ENCODE peak calls at places on chromosome 18, in six cellular contexts. N is ovary, G is cardiac muscle cell, U is mesenchymal stem cell, F is SJSA1, L is prostate gland. J is an unnamed sample.

GRCh38 chr18:38174594-38174993 is 609.0 kb upstream of the CELF4 start:
- DNase-seq in N (no peak), G (peak; percentile 61), U (no peak), F (no peak), L (no peak), J (no peak)

GRCh38 chr18:13879937-13880336 is 35.4 kb downstream of the MC2R start:
- DNase-seq in N (no peak), G (no peak), U (no peak), F (no peak), L (no peak), J (no peak)

GRCh38 chr18:3466051-3466450 is 16.1 kb downstream of the TGIF1 start:
- DNase-seq in N (no peak), G (no peak), U (peak; percentile 84), F (no peak), L (no peak), J (no peak)

GRCh38 chr18:55522011-55522410 is 66.0 kb downstream of the TCF4 start:
- DNase-seq in N (no peak), G (no peak), U (no peak), F (no peak), L (no peak), J (no peak)

GRCh38 chr18:62881509-62882016 is 166.2 kb downstream of the PHLPP1 start:
- DNase-seq in N (no peak), G (no peak), U (peak; percentile 84), F (peak; percentile 83), L (no peak), J (no peak)

GRCh38 chr18:60319129-60319528 is 53.4 kb downstream of the MC4R start:
- DNase-seq in N (no peak), G (no peak), U (no peak), F (no peak), L (no peak), J (no peak)

GRCh38 chr18:48669991-48670750 is 131.3 kb downstream of the CTIF start:
- DNase-seq in N (peak; percentile 14), G (no peak), U (no peak), F (no peak), L (no peak), J (no peak)

GRCh38 chr18:21096760-21097159 is 14.9 kb downstream of the ROCK1 start:
- DNase-seq in N (no peak), G (no peak), U (no peak), F (no peak), L (no peak), J (no peak)

GRCh38 chr18:22683196-22683676 is 249.9 kb upstream of the RBBP8 start:
- DNase-seq in N (peak; percentile 72), G (no peak), U (no peak), F (peak; percentile 61), L (peak; percentile 27), J (peak; percentile 47)

GRCh38 chr18:37524139-37524538 is 41.5 kb downstream of the CELF4 start:
- DNase-seq in N (no peak), G (no peak), U (no peak), F (no peak), L (no peak), J (no peak)

GRCh38 chr18:43312891-43313290 is 35.6 kb upstream of the SYT4 start:
- DNase-seq in N (no peak), G (no peak), U (peak; percentile 27), F (no peak), L (no peak), J (no peak)

GRCh38 chr18:22601481-22601880 is 183.8 kb upstream of the CTAGE1 start:
- DNase-seq in N (no peak), G (no peak), U (no peak), F (no peak), L (no peak), J (no peak)

GRCh38 chr18:73594749-73595148 is 552.9 kb downstream of the FBXO15 start:
- DNase-seq in N (no peak), G (no peak), U (no peak), F (no peak), L (no peak), J (peak; percentile 19)

GRCh38 chr18:43486462-43486861 is 209.2 kb upstream of the SYT4 start:
- DNase-seq in N (no peak), G (peak; percentile 10), U (no peak), F (no peak), L (no peak), J (no peak)

GRCh38 chr18:39843546-39843945 is 2111.5 kb upstream of the PIK3C3 start:
- DNase-seq in N (no peak), G (no peak), U (no peak), F (no peak), L (no peak), J (no peak)

GRCh38 chr18:49322770-49323490 is 137.5 kb downstream of the DYM start:
- DNase-seq in N (no peak), G (no peak), U (no peak), F (no peak), L (no peak), J (no peak)

GRCh38 chr18:6449213-6449612 is 34.5 kb upstream of the L3MBTL4 start:
- DNase-seq in N (no peak), G (no peak), U (no peak), F (no peak), L (no peak), J (no peak)

GRCh38 chr18:50034029-50034428 is 160.9 kb downstream of the MYO5B start:
- DNase-seq in N (no peak), G (no peak), U (no peak), F (no peak), L (no peak), J (no peak)

GRCh38 chr18:46899274-46899948 is 17.9 kb downstream of the PIAS2 start:
- DNase-seq in N (no peak), G (no peak), U (peak; percentile 12), F (no peak), L (no peak), J (no peak)

GRCh38 chr18:25062720-25063119 is 289.2 kb downstream of the ZNF521 start:
- DNase-seq in N (no peak), G (no peak), U (no peak), F (no peak), L (no peak), J (no peak)

GRCh38 chr18:55047546-55047945 is 88.3 kb upstream of the CCDC68 start:
- DNase-seq in N (no peak), G (peak; percentile 65), U (no peak), F (no peak), L (no peak), J (no peak)

GRCh38 chr18:65458871-65459270 is 291.9 kb upstream of the CDH7 start:
- DNase-seq in N (no peak), G (no peak), U (no peak), F (no peak), L (no peak), J (no peak)

GRCh38 chr18:79705272-79705671 is 25.7 kb downstream of the CTDP1 start:
- DNase-seq in N (no peak), G (no peak), U (no peak), F (no peak), L (no peak), J (peak; percentile 11)
- H3K27ac ChIP-seq in N (no peak overlapping the region), G (no peak overlapping the region), U (no peak overlapping the region), F (no peak overlapping the region), L (no peak overlapping the region), J (no peak overlapping the region)

GRCh38 chr18:76805221-76805620 is 17.1 kb upstream of the ZNF236 start:
- DNase-seq in N (no peak), G (peak; percentile 22), U (peak; percentile 50), F (no peak), L (no peak), J (no peak)

GRCh38 chr18:76806301-76806700 is 16.1 kb upstream of the ZNF236 start:
- DNase-seq in N (no peak), G (no peak), U (no peak), F (no peak), L (no peak), J (no peak)

GRCh38 chr18:76803413-76803812 is 18.9 kb upstream of the ZNF236 start:
- DNase-seq in N (no peak), G (no peak), U (no peak), F (no peak), L (no peak), J (no peak)

GRCh38 chr18:76801567-76802505 is 20.5 kb upstream of the ZNF236 start:
- DNase-seq in N (peak; percentile 74), G (peak; percentile 65), U (peak; percentile 53), F (peak; percentile 55), L (peak; percentile 32), J (peak; percentile 59)

GRCh38 chr18:76803814-76804213 is 18.5 kb upstream of the ZNF236 start:
- DNase-seq in N (peak; percentile 65), G (peak; percentile 71), U (peak; percentile 71), F (peak; percentile 73), L (peak; percentile 54), J (peak; percentile 36)
- H3K4me3 ChIP-seq in N (no peak overlapping the region), G (no peak overlapping the region), U (peak overlapping the region; percentile 42), F (no peak overlapping the region), L (no peak overlapping the region), J (no peak overlapping the region)

DNA sequence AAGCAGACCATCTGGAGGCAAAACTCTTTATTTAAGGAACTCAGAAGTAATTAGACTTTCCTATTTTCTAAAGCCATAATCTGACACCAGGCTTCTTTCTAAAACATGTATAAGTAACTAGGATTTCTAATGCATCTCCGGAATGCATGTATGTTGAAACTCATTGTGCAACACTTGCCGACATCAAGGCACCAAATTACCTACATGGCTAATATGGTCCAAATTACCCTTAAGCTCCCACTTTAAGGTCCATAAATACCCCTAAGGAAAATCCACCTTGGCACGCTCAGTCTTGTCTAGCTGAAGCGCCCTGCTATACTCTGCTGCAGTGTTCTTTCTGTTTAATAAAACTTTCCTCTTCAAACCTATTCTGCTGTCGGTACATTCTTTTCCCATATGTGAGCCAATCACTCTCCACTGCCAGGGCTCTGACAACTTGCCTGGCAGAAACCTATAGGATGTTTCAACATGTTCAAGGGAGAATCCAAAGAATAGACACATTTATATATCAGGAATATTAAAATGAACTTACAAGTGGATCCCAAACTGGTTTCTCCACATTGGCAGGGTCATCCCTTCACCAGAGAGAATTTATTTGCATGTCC is 171.9 kb downstream of the GALNT1 start:
- DNase-seq in N (no peak), G (no peak), U (no peak), F (no peak), L (no peak), J (no peak)
- H3K4me1 ChIP-seq in N (no peaks in the 10 kb centered on the region), G (no peaks in the 10 kb centered on the region), U (no peaks in the 10 kb centered on the region), F (no peaks in the 10 kb centered on the region), L (no peaks in the 10 kb centered on the region), J (no peaks in the 10 kb centered on the region)

DNA sequence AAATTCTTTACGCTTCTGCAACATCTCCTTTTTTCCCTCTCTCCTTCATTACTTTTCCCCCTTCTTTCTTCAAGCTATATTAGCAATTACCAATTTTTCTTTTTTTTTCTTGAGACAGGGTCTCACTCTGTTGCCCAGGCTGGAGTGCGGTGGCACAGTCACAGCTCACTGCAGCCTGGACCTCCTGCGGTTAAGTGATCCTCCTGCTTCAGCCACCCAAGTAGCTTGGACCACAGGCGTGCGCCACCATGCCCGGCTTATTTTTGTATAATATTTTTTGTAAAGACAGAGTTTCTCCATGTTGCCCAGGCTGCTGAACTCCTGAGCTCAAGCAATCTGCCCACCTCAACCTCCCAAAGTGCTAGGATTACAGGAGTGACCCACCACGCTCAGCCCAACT is 70.7 kb downstream of the EPG5 start:
- DNase-seq in N (no peak), G (no peak), U (no peak), F (no peak), L (no peak), J (no peak)
- H3K27ac ChIP-seq in N (no peak overlapping the region), G (no peak overlapping the region), U (no peak overlapping the region), F (no peak overlapping the region), L (peak overlapping the region; percentile 34), J (no peak overlapping the region)